ENCODE peak calls at places on chromosomes 4 and X, in four cellular contexts. R is tibial artery; T is CD8-positive, alpha-beta T cell; P is ovary. H is an unnamed sample. For H3K9me3, the result is how much of the 10 kb centered on the place peaks cover.

GRCh38 chrX:74579597-74580209 is 34.7 kb downstream of the RLIM start:
- DNase-seq in R (no peak), P (no peak), T (no peak), H (no peak)

GRCh38 chr4:39032218-39033085 is at the start of gene TMEM156:
- DNase-seq in P (no peak), T (no peak), R (no peak), H (peak)

GRCh38 chrX:45400380-45400779 is 199.7 kb upstream of the DIPK2B start:
- DNase-seq in P (no peak), R (no peak), T (no peak), H (no peak)

GRCh38 chr4:88166608-88167007 is 8.2 kb upstream of the ABCG2 start:
- DNase-seq in T (no peak), R (no peak), P (no peak), H (no peak)

GRCh38 chrX:53126377-53126776 is 32.4 kb downstream of the KANTR start:
- DNase-seq in P (no peak), R (no peak), T (no peak), H (no peak)

GRCh38 chr4:78652282-78652876 is 100.8 kb downstream of the ANXA3 start:
- DNase-seq in T (no peak), P (no peak), R (no peak), H (peak)

GRCh38 chr4:37604464-37604863 is 81.7 kb downstream of the RELL1 start:
- DNase-seq in T (no peak), R (no peak), P (no peak), H (no peak)

GRCh38 chrX:138026211-138026610 is 460.3 kb downstream of the ZIC3 start:
- DNase-seq in R (no peak), P (no peak), T (no peak), H (no peak)

GRCh38 chr4:25915359-25915716 is 1.3 kb downstream of the SMIM20 start:
- DNase-seq in P (peak), T (no peak), R (no peak), H (no peak)

GRCh38 chr4:185020293-185020808 is 2.1 kb downstream of the HELT start:
- DNase-seq in T (no peak), P (no peak), R (no peak), H (no peak)

GRCh38 chr4:113467581-113467980 is 294.0 kb downstream of the CAMK2D start:
- DNase-seq in R (peak), T (no peak), P (no peak), H (no peak)

GRCh38 chr4:964346-965025 is 8.9 kb downstream of the DGKQ start:
- DNase-seq in P (no peak), R (no peak), T (no peak), H (no peak)

GRCh38 chrX:110733166-110733565 is 62.5 kb downstream of the CHRDL1 start:
- DNase-seq in T (no peak), P (no peak), R (no peak), H (no peak)

GRCh38 chr4:1805493-1806222 is 12.6 kb downstream of the FGFR3 start:
- DNase-seq in T (no peak), R (no peak), P (no peak), H (no peak)

GRCh38 chr4:129362685-129363274 is 266.8 kb downstream of the C4orf33 start:
- DNase-seq in R (peak), T (no peak), P (peak), H (peak)

GRCh38 chr4:175469519-175469918 is 342.5 kb downstream of the GPM6A start:
- DNase-seq in P (no peak), R (no peak), T (no peak), H (peak)

GRCh38 chrX:130172127-130172834 is 519 bp downstream of the RAB33A start:
- DNase-seq in R (no peak), P (no peak), T (peak), H (no peak)
- H3K27ac ChIP-seq in R (peak), P (no peak), T (peak), H (no peak)

GRCh38 chr4:24863799-24864198 is 49.0 kb downstream of the CCDC149 start:
- DNase-seq in T (no peak), R (no peak), P (no peak), H (no peak)
- H3K4me3 ChIP-seq in T (no peak), R (no peak), P (no peak), H (no peak)

GRCh38 chrX:63922221-63922620 is 137.2 kb upstream of the ARHGEF9 start:
- DNase-seq in P (no peak), R (no peak), T (no peak), H (peak)

GRCh38 chrX:63919081-63919480 is 134.1 kb upstream of the ARHGEF9 start:
- DNase-seq in T (no peak), R (no peak), P (no peak), H (no peak)

GRCh38 chrX:63920875-63921274 is 135.9 kb upstream of the ARHGEF9 start:
- DNase-seq in T (no peak), P (no peak), R (no peak), H (peak)

GRCh38 chrX:63917296-63917695 is 132.3 kb upstream of the ARHGEF9 start:
- DNase-seq in R (no peak), P (no peak), T (no peak), H (no peak)

DNA sequence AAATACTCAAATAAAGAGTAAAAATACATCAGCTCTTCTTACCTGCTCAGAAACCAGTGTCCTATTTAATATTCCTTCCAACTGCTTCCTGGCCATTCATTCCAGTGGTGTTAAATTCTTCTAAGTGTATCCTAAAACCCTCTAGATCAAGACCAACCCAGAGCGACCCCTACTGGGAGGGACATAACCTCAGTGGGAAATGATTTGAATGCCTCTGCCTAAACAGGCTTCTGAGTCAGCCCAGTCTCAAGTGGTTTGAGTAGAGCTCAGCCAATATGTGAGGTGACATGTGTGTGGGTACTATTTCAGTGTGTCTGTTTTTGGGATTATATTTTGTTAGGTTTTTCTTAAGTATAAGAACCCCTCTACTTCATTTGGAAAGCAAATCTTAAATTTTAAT is 133.6 kb upstream of the ARHGEF9 start:
- DNase-seq in P (no peak), T (no peak), R (no peak), H (no peak)
- H3K9me3 ChIP-seq in P (under half), T (under half), R (under half), H (under half)

GRCh38 chrX:23840674-23841073 is 57.7 kb downstream of the SAT1 start:
- DNase-seq in P (no peak), T (no peak), R (no peak), H (no peak)

GRCh38 chrX:23841847-23842522 is 59.0 kb downstream of the SAT1 start:
- DNase-seq in R (no peak), T (no peak), P (no peak), H (no peak)

GRCh38 chrX:23849241-23849640 is 58.5 kb downstream of the APOO start:
- DNase-seq in R (no peak), T (no peak), P (no peak), H (no peak)

GRCh38 chrX:23845316-23845932 is 62.3 kb downstream of the APOO start:
- DNase-seq in P (no peak), T (no peak), R (no peak), H (no peak)

GRCh38 chrX:23844502-23845138 is 61.6 kb downstream of the SAT1 start:
- DNase-seq in R (peak), T (no peak), P (no peak), H (no peak)
- H3K27ac ChIP-seq in R (no peak), T (no peak), P (no peak), H (no peak)

DNA sequence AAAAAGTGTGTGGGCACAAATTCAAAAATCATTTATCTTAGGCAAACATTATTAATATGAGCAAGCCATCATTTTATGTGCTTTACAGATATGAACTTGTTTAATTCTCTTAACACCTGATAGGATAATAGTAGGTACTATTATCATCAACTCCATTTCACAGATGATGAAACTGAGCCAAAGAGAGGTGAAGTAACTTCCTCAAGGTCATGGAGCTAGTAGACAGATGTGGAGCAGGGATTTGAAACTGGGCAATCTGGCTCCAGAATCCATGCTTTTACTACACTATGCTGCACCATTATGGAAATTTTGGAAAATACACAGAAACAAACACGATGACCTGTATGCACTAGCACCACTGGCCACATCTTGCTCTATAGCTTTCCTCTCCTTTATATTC is 1.0 kb upstream of the PIN4 start:
- DNase-seq in P (no peak), R (no peak), T (no peak), H (no peak)
- H3K4me3 ChIP-seq in P (no peak), R (no peak), T (peak), H (peak)

DNA sequence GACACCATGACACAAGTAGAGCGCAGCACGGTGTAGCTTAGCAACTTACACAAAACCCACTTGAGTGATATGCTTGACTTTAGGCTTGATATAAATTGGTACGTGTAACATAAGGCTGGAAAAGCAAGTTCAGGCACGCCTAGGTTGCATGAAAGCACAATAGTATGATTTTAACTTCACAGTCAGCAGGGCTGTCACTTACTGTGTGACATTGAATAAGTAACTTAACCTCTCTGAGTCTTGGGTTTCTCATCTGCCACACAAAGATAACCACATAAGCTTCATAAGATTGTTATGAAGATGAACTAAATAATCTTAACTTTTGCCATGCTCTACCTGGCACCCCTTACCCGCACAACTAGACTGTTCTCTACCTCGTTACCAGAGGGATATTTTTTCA is 9.5 kb downstream of the SRD5A3 start:
- DNase-seq in T (no peak), R (no peak), P (no peak), H (no peak)
- H3K9me3 ChIP-seq in T (under half), R (under half), P (under half), H (under half)

GRCh38 chr4:55132775-55133174 is 7.4 kb upstream of the KDR start:
- DNase-seq in R (no peak), P (no peak), T (no peak), H (no peak)
- H3K27ac ChIP-seq in R (no peak), P (no peak), T (no peak), H (no peak)

DNA sequence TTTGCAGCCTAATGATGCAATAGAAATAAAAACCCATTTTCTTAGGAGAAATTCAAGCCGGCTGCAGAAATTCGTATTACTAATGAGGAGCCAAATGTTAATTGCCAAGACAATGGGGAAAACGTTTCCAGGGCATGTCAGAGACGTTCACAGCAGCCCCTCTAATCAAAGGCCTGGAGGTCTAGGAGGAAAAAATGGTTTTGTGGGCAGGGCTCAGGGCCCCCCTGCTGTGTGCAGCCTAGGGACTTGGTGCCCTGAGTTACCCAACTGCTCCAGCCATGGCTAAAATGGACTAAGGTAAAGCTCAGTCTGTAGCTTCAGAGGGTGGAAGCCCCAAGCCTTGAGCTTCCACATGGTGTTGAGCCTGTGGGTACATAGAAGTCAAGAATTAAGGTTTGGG is 461.4 kb downstream of the FAT4 start:
- DNase-seq in T (no peak), P (no peak), R (no peak), H (no peak)
- H3K4me3 ChIP-seq in T (no peak), P (no peak), R (no peak), H (no peak)

GRCh38 chrX:135639066-135639815 is 74.2 kb upstream of the CT45A1 start:
- DNase-seq in P (no peak), T (no peak), R (no peak), H (no peak)

GRCh38 chrX:135649561-135649960 is 63.9 kb upstream of the CT45A1 start:
- DNase-seq in T (no peak), P (no peak), R (no peak), H (no peak)

GRCh38 chrX:135644624-135645023 is 68.8 kb upstream of the CT45A1 start:
- DNase-seq in T (no peak), R (no peak), P (no peak), H (no peak)
- H3K9me3 ChIP-seq in T (under half), R (under half), P (under half), H (under half)

GRCh38 chr4:107349732-107350131 is 313.6 kb upstream of the DKK2 start:
- DNase-seq in R (no peak), P (no peak), T (no peak), H (no peak)

GRCh38 chr4:107348188-107348872 is 312.2 kb upstream of the DKK2 start:
- DNase-seq in R (no peak), P (no peak), T (no peak), H (no peak)

GRCh38 chr4:107351196-107351595 is 315.1 kb upstream of the DKK2 start:
- DNase-seq in T (no peak), R (no peak), P (no peak), H (no peak)

GRCh38 chr4:107349266-107349665 is 313.2 kb upstream of the DKK2 start:
- DNase-seq in P (no peak), T (no peak), R (no peak), H (no peak)
- H3K27ac ChIP-seq in P (no peak), T (no peak), R (no peak), H (no peak)